ENCODE peak calls at places on chromosomes 13 and 19, in seven cellular contexts. One of them, this sample, is unnamed.

GRCh38 chr13:44759222-44759721 is 183.1 kb upstream of the TSC22D1 start:
- DNase-seq in H1: no peak
- DNase-seq in mesenchymal stem cell: peak; percentile 25
- DNase-seq in neuronal stem cell: no peak
- DNase-seq in trophoblast cell: no peak
- DNase-seq in mesendoderm: no peak
- DNase-seq in IMR-90: no peak
- DNase-seq in this sample: no peak

GRCh38 chr19:33689138-33689746 is 67.5 kb downstream of the CHST8 start:
- DNase-seq in mesendoderm: no peak
- DNase-seq in trophoblast cell: no peak
- DNase-seq in IMR-90: no peak
- DNase-seq in H1: no peak
- DNase-seq in neuronal stem cell: no peak
- DNase-seq in mesenchymal stem cell: no peak
- DNase-seq in this sample: no peak

GRCh38 chr19:49718991-49719390 is 28.1 kb downstream of the CPT1C start:
- DNase-seq in mesendoderm: peak; percentile 55
- DNase-seq in neuronal stem cell: no peak
- DNase-seq in mesenchymal stem cell: no peak
- DNase-seq in IMR-90: no peak
- DNase-seq in H1: no peak
- DNase-seq in trophoblast cell: no peak
- DNase-seq in this sample: no peak

GRCh38 chr13:94362411-94362909 is 117.0 kb downstream of the DCT start:
- DNase-seq in mesendoderm: peak; percentile 93
- DNase-seq in trophoblast cell: peak; percentile 48
- DNase-seq in H1: peak; percentile 49
- DNase-seq in mesenchymal stem cell: peak; percentile 88
- DNase-seq in IMR-90: peak; percentile 95
- DNase-seq in neuronal stem cell: peak; percentile 84
- DNase-seq in this sample: peak; percentile 75

GRCh38 chr19:18785179-18786124 is 5.7 kb downstream of the COMP start:
- DNase-seq in IMR-90: peak; percentile 22
- DNase-seq in mesenchymal stem cell: peak; percentile 59
- DNase-seq in neuronal stem cell: peak; percentile 81
- DNase-seq in mesendoderm: peak; percentile 89
- DNase-seq in trophoblast cell: peak; percentile 38
- DNase-seq in H1: no peak
- DNase-seq in this sample: peak; percentile 89

GRCh38 chr13:111031531-111031961 is 83.6 kb upstream of the ARHGEF7 start:
- DNase-seq in IMR-90: peak; percentile 58
- DNase-seq in H1: no peak
- DNase-seq in mesenchymal stem cell: peak; percentile 77
- DNase-seq in mesendoderm: no peak
- DNase-seq in trophoblast cell: peak; percentile 66
- DNase-seq in neuronal stem cell: no peak
- DNase-seq in this sample: no peak

GRCh38 chr13:113159701-113160100 is 1.3 kb downstream of the PROZ start:
- DNase-seq in neuronal stem cell: no peak
- DNase-seq in H1: no peak
- DNase-seq in trophoblast cell: no peak
- DNase-seq in mesenchymal stem cell: no peak
- DNase-seq in mesendoderm: no peak
- DNase-seq in IMR-90: no peak
- DNase-seq in this sample: peak; percentile 31

GRCh38 chr13:23701646-23702045 is 131.4 kb downstream of the TNFRSF19 start:
- DNase-seq in mesenchymal stem cell: peak; percentile 89
- DNase-seq in neuronal stem cell: no peak
- DNase-seq in trophoblast cell: no peak
- DNase-seq in mesendoderm: no peak
- DNase-seq in IMR-90: peak; percentile 77
- DNase-seq in H1: no peak
- DNase-seq in this sample: no peak

GRCh38 chr13:104008571-104009435 is 942.6 kb upstream of the SLC10A2 start:
- DNase-seq in trophoblast cell: no peak
- DNase-seq in mesenchymal stem cell: peak; percentile 68
- DNase-seq in mesendoderm: no peak
- DNase-seq in IMR-90: peak; percentile 90
- DNase-seq in neuronal stem cell: no peak
- DNase-seq in H1: no peak
- DNase-seq in this sample: no peak

GRCh38 chr13:27794921-27795717 is 2.8 kb downstream of the GSX1 start:
- DNase-seq in H1: no peak
- DNase-seq in trophoblast cell: no peak
- DNase-seq in mesenchymal stem cell: no peak
- DNase-seq in IMR-90: no peak
- DNase-seq in mesendoderm: peak; percentile 42
- DNase-seq in neuronal stem cell: no peak
- DNase-seq in this sample: peak; percentile 68

GRCh38 chr19:16023558-16023915 is 52.8 kb upstream of the TPM4 start:
- DNase-seq in trophoblast cell: no peak
- DNase-seq in IMR-90: no peak
- DNase-seq in H1: no peak
- DNase-seq in neuronal stem cell: no peak
- DNase-seq in mesenchymal stem cell: no peak
- DNase-seq in mesendoderm: no peak
- DNase-seq in this sample: peak; percentile 12

GRCh38 chr19:34096020-34096915 is 76.0 kb upstream of the LSM14A start:
- DNase-seq in neuronal stem cell: peak; percentile 53
- DNase-seq in IMR-90: peak; percentile 50
- DNase-seq in mesendoderm: peak; percentile 67
- DNase-seq in mesenchymal stem cell: peak; percentile 60
- DNase-seq in H1: no peak
- DNase-seq in trophoblast cell: no peak
- DNase-seq in this sample: peak; percentile 46

GRCh38 chr19:35528218-35529038 is at the start of gene SBSN:
- DNase-seq in mesendoderm: no peak
- DNase-seq in mesenchymal stem cell: peak; percentile 54
- DNase-seq in H1: no peak
- DNase-seq in IMR-90: peak; percentile 84
- DNase-seq in neuronal stem cell: no peak
- DNase-seq in trophoblast cell: no peak
- DNase-seq in this sample: no peak

GRCh38 chr13:84933797-84934196 is 865.4 kb downstream of the SLITRK6 start:
- DNase-seq in mesenchymal stem cell: peak; percentile 9
- DNase-seq in neuronal stem cell: no peak
- DNase-seq in mesendoderm: no peak
- DNase-seq in H1: no peak
- DNase-seq in IMR-90: no peak
- DNase-seq in trophoblast cell: no peak
- DNase-seq in this sample: no peak

GRCh38 chr19:35559781-35560180 is 3.7 kb downstream of the ATP4A start:
- DNase-seq in H1: no peak
- DNase-seq in mesenchymal stem cell: no peak
- DNase-seq in trophoblast cell: no peak
- DNase-seq in neuronal stem cell: no peak
- DNase-seq in mesendoderm: no peak
- DNase-seq in IMR-90: no peak
- DNase-seq in this sample: no peak

GRCh38 chr13:51912091-51912490 is 50.3 kb downstream of the CCDC70 start:
- DNase-seq in H1: no peak
- DNase-seq in IMR-90: no peak
- DNase-seq in neuronal stem cell: no peak
- DNase-seq in mesenchymal stem cell: no peak
- DNase-seq in mesendoderm: no peak
- DNase-seq in trophoblast cell: peak; percentile 49
- DNase-seq in this sample: peak; percentile 26

GRCh38 chr19:19595171-19595701 is 23.3 kb downstream of the PBX4 start:
- DNase-seq in trophoblast cell: no peak
- DNase-seq in mesenchymal stem cell: peak; percentile 58
- DNase-seq in mesendoderm: no peak
- DNase-seq in neuronal stem cell: no peak
- DNase-seq in IMR-90: peak; percentile 47
- DNase-seq in H1: no peak
- DNase-seq in this sample: no peak

GRCh38 chr13:92175330-92175729 is 776.9 kb downstream of the GPC5 start:
- DNase-seq in mesendoderm: peak; percentile 44
- DNase-seq in H1: no peak
- DNase-seq in mesenchymal stem cell: peak; percentile 79
- DNase-seq in trophoblast cell: no peak
- DNase-seq in neuronal stem cell: peak; percentile 14
- DNase-seq in IMR-90: peak; percentile 62
- DNase-seq in this sample: peak; percentile 34

GRCh38 chr13:114132419-114133121 is at the start of gene RASA3:
- DNase-seq in H1: peak; percentile 58
- DNase-seq in IMR-90: peak; percentile 79
- DNase-seq in neuronal stem cell: peak; percentile 84
- DNase-seq in mesenchymal stem cell: peak; percentile 83
- DNase-seq in mesendoderm: peak; percentile 92
- DNase-seq in trophoblast cell: no peak
- DNase-seq in this sample: peak; percentile 90

GRCh38 chr13:45768668-45769067 is 66.5 kb downstream of the CBY2 start:
- DNase-seq in mesenchymal stem cell: peak; percentile 24
- DNase-seq in H1: no peak
- DNase-seq in neuronal stem cell: no peak
- DNase-seq in mesendoderm: no peak
- DNase-seq in trophoblast cell: no peak
- DNase-seq in IMR-90: no peak
- DNase-seq in this sample: no peak

GRCh38 chr13:78604782-78605611 is 1.6 kb upstream of the POU4F1 start:
- DNase-seq in mesendoderm: peak; percentile 83
- DNase-seq in trophoblast cell: no peak
- DNase-seq in IMR-90: peak; percentile 8
- DNase-seq in mesenchymal stem cell: no peak
- DNase-seq in H1: no peak
- DNase-seq in neuronal stem cell: peak; percentile 31
- DNase-seq in this sample: peak; percentile 79

GRCh38 chr19:17526922-17527321 is 15.5 kb downstream of the PGLS start:
- DNase-seq in mesendoderm: no peak
- DNase-seq in H1: no peak
- DNase-seq in trophoblast cell: no peak
- DNase-seq in mesenchymal stem cell: no peak
- DNase-seq in IMR-90: no peak
- DNase-seq in neuronal stem cell: no peak
- DNase-seq in this sample: no peak

GRCh38 chr19:17530586-17530985 is 19.1 kb downstream of the PGLS start:
- DNase-seq in neuronal stem cell: no peak
- DNase-seq in trophoblast cell: no peak
- DNase-seq in H1: no peak
- DNase-seq in mesendoderm: peak; percentile 90
- DNase-seq in mesenchymal stem cell: no peak
- DNase-seq in IMR-90: no peak
- DNase-seq in this sample: peak; percentile 89

GRCh38 chr19:17529239-17530158 is 18.1 kb downstream of the PGLS start:
- DNase-seq in mesenchymal stem cell: no peak
- DNase-seq in mesendoderm: no peak
- DNase-seq in H1: no peak
- DNase-seq in neuronal stem cell: no peak
- DNase-seq in IMR-90: no peak
- DNase-seq in trophoblast cell: no peak
- DNase-seq in this sample: no peak

GRCh38 chr19:17527326-17527725 is 15.9 kb downstream of the PGLS start:
- DNase-seq in neuronal stem cell: no peak
- DNase-seq in trophoblast cell: no peak
- DNase-seq in IMR-90: no peak
- DNase-seq in H1: no peak
- DNase-seq in mesendoderm: no peak
- DNase-seq in mesenchymal stem cell: no peak
- DNase-seq in this sample: no peak

GRCh38 chr19:17528610-17529009 is 17.2 kb downstream of the PGLS start:
- DNase-seq in trophoblast cell: no peak
- DNase-seq in neuronal stem cell: no peak
- DNase-seq in IMR-90: no peak
- DNase-seq in mesendoderm: no peak
- DNase-seq in mesenchymal stem cell: no peak
- DNase-seq in H1: no peak
- DNase-seq in this sample: no peak
- H3K9ac ChIP-seq in trophoblast cell: no peak overlapping the region
- H3K9ac ChIP-seq in neuronal stem cell: no peak overlapping the region
- H3K9ac ChIP-seq in IMR-90: no peak overlapping the region
- H3K9ac ChIP-seq in mesendoderm: no peak overlapping the region
- H3K9ac ChIP-seq in mesenchymal stem cell: no peak overlapping the region
- H3K9ac ChIP-seq in H1: no peak overlapping the region
- H3K9ac ChIP-seq in this sample: no peak overlapping the region

GRCh38 chr19:7980168-7980567 is 25.3 kb downstream of the ELAVL1 start:
- DNase-seq in mesendoderm: no peak
- DNase-seq in H1: no peak
- DNase-seq in IMR-90: no peak
- DNase-seq in neuronal stem cell: no peak
- DNase-seq in trophoblast cell: no peak
- DNase-seq in mesenchymal stem cell: no peak
- DNase-seq in this sample: no peak
- H3K4ac ChIP-seq in mesendoderm: no peak overlapping the region
- H3K4ac ChIP-seq in H1: no peak overlapping the region
- H3K4ac ChIP-seq in IMR-90: no peak overlapping the region
- H3K4ac ChIP-seq in neuronal stem cell: no peak overlapping the region
- H3K4ac ChIP-seq in trophoblast cell: no peak overlapping the region
- H3K4ac ChIP-seq in mesenchymal stem cell: no peak overlapping the region
- H3K4ac ChIP-seq in this sample: no peak overlapping the region

DNA sequence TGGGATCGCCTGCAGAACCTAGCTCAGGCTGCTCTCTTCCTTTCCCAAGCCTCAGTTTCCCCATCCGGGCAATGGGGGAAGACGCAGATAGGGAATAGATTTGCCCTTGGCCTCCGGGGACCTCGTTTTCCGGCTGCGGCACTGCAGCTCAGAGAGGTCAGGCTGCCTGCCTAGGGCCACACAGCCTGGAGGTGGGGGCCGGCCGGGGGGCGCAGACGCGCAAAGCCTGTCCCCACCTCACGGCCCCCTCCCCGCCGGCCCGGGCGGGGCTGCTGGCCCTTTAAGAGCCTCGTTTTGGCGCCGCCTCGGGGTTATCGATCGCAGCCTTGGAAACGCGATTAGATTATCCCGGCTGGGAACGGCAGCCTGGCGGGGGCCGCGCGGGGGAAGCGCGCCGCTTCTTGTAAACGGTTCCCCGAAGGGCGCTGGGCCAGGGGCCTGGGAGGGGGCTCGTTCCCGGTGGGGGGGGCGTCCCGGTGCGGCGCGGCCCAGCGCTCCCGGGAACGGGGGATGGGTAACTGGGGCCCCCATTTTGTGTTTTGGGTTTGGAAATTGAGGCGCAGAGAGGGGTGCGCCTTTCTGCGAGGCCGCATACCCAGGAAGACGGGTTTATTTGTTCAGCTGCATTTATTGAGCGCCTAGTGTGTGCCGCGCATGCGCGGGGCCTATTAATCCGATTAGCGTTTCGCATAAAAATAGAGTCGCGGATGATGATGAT is 23.4 kb upstream of the TCF3 start:
- DNase-seq in trophoblast cell: no peak
- DNase-seq in neuronal stem cell: no peak
- DNase-seq in mesendoderm: peak; percentile 59
- DNase-seq in mesenchymal stem cell: no peak
- DNase-seq in H1: no peak
- DNase-seq in IMR-90: no peak
- DNase-seq in this sample: peak; percentile 38
- H2BK5ac ChIP-seq in trophoblast cell: no peak overlapping the region
- H2BK5ac ChIP-seq in neuronal stem cell: no peak overlapping the region
- H2BK5ac ChIP-seq in mesendoderm: no peak overlapping the region
- H2BK5ac ChIP-seq in mesenchymal stem cell: no peak overlapping the region
- H2BK5ac ChIP-seq in H1: no peak overlapping the region
- H2BK5ac ChIP-seq in IMR-90: no peak overlapping the region
- H2BK5ac ChIP-seq in this sample: no peak overlapping the region

DNA sequence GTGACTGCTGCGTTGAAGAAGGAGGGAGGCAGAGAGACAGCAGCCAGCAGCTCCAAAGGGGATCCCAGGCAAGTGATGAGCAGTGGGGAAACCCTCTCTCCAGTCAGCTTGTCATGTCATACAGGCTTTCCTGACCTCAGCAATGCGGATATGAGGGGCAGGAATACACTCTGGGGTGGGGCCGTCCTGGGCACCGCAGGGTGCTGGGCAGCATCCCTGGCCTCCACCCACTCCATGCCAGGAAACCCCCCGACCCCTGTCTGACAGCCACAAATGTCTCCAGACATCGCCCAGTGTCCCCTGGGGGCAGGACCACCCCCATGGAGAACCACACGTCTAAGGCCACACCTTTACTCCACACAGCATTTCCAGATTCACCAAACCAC is 46.7 kb downstream of the RFX2 start:
- DNase-seq in neuronal stem cell: no peak
- DNase-seq in trophoblast cell: peak; percentile 19
- DNase-seq in IMR-90: no peak
- DNase-seq in H1: no peak
- DNase-seq in mesendoderm: no peak
- DNase-seq in mesenchymal stem cell: no peak
- DNase-seq in this sample: no peak
- H3K9ac ChIP-seq in neuronal stem cell: no peak overlapping the region
- H3K9ac ChIP-seq in trophoblast cell: no peak overlapping the region
- H3K9ac ChIP-seq in IMR-90: no peak overlapping the region
- H3K9ac ChIP-seq in H1: no peak overlapping the region
- H3K9ac ChIP-seq in mesendoderm: no peak overlapping the region
- H3K9ac ChIP-seq in mesenchymal stem cell: no peak overlapping the region
- H3K9ac ChIP-seq in this sample: no peak overlapping the region

This sample was measured in H9.